ENCODE peak calls at places on chromosomes 5 and 9, in four cellular contexts. Q is EL; W is body of pancreas; F is activated CD8-positive, alpha-beta T cell treated with anti-CD3 and anti-CD28 coated beads, Interleukin-2, amount 10 ng/mL, durations not matched to agents 7 days and 5 days. R is an unnamed sample.

GRCh38 chr5:53419247-53419646 is 61.2 kb upstream of the FST start:
- DNase-seq in W (no peak), Q (peak; percentile 77), F (no peak), R (peak; percentile 97)

GRCh38 chr5:171571663-171572062 is 152.2 kb downstream of the FGF18 start:
- DNase-seq in F (no peak), Q (peak; percentile 72), W (no peak), R (peak; percentile 86)

GRCh38 chr9:136516191-136516654 is 29.6 kb downstream of the NOTCH1 start:
- DNase-seq in F (no peak), W (no peak), Q (no peak), R (no peak)

GRCh38 chr9:18459958-18460584 is 13.9 kb upstream of the ADAMTSL1 start:
- DNase-seq in F (no peak), W (no peak), Q (peak; percentile 89), R (peak; percentile 96)

GRCh38 chr9:129785866-129786265 is 17.1 kb upstream of the TOR1B start:
- DNase-seq in W (no peak), Q (no peak), F (no peak), R (peak; percentile 16)

GRCh38 chr9:127971357-127972315 is 9.2 kb downstream of the EEIG1 start:
- DNase-seq in Q (no peak), W (peak; percentile 37), F (peak; percentile 63), R (no peak)

GRCh38 chr5:77208507-77209163 is 1.8 kb upstream of the PDE8B start:
- DNase-seq in Q (no peak), W (no peak), F (no peak), R (no peak)

GRCh38 chr5:81650992-81651391 is 99.9 kb downstream of the SSBP2 start:
- DNase-seq in W (no peak), Q (no peak), F (no peak), R (no peak)

GRCh38 chr5:134110382-134110781 is 4.1 kb upstream of the TCF7 start:
- DNase-seq in F (no peak), W (no peak), Q (no peak), R (no peak)

GRCh38 chr5:139655727-139656271 is 7.7 kb downstream of the CXXC5 start:
- DNase-seq in Q (peak; percentile 70), W (no peak), F (no peak), R (peak; percentile 29)

GRCh38 chr5:10481241-10481932 is 39.7 kb downstream of the ROPN1L start:
- DNase-seq in W (no peak), F (no peak), Q (no peak), R (no peak)

GRCh38 chr9:132823370-132824144 is 54.5 kb downstream of the AK8 start:
- DNase-seq in W (no peak), F (peak; percentile 35), Q (no peak), R (no peak)

GRCh38 chr9:92954078-92954861 is 6.9 kb downstream of the FGD3 start:
- DNase-seq in Q (peak; percentile 48), F (peak; percentile 86), W (no peak), R (peak; percentile 6)

GRCh38 chr5:138843789-138844461 is 31.2 kb downstream of the LRRTM2 start:
- DNase-seq in W (no peak), F (no peak), Q (no peak), R (peak; percentile 40)

GRCh38 chr5:138096363-138096762 is 12.5 kb downstream of the WNT8A start:
- DNase-seq in F (no peak), Q (no peak), W (no peak), R (no peak)

GRCh38 chr5:154611341-154611767 is 133.3 kb upstream of the HAND1 start:
- DNase-seq in Q (no peak), W (no peak), F (no peak), R (no peak)